ENCODE peak calls at places on chromosomes 6 and 20, in five cellular contexts. One of them, this sample, is unnamed.

GRCh38 chr6:75933387-75933975 is 139.0 kb downstream of the IMPG1 start:
- DNase-seq in AG04450: no peak
- DNase-seq in cardiac fibroblast: no peak
- DNase-seq in MM.1S: no peak
- DNase-seq in IMR-90: no peak
- DNase-seq in this sample: no peak

GRCh38 chr6:35496851-35497570 is at the start of gene TEAD3:
- DNase-seq in cardiac fibroblast: peak
- DNase-seq in IMR-90: peak
- DNase-seq in MM.1S: peak
- DNase-seq in AG04450: no peak
- DNase-seq in this sample: no peak

GRCh38 chr6:32832535-32832934 is 6.0 kb downstream of the TAP2 start:
- DNase-seq in cardiac fibroblast: no peak
- DNase-seq in IMR-90: no peak
- DNase-seq in MM.1S: no peak
- DNase-seq in AG04450: no peak
- DNase-seq in this sample: no peak

GRCh38 chr20:37907677-37908397 is 4.9 kb downstream of the VSTM2L start:
- DNase-seq in IMR-90: peak
- DNase-seq in cardiac fibroblast: peak
- DNase-seq in AG04450: peak
- DNase-seq in MM.1S: no peak
- DNase-seq in this sample: peak

GRCh38 chr6:37015532-37015931 is 10.1 kb downstream of the FGD2 start:
- DNase-seq in MM.1S: no peak
- DNase-seq in AG04450: no peak
- DNase-seq in cardiac fibroblast: no peak
- DNase-seq in IMR-90: no peak
- DNase-seq in this sample: no peak

GRCh38 chr6:117906905-117907599 is at the start of gene SLC35F1:
- DNase-seq in cardiac fibroblast: peak
- DNase-seq in IMR-90: peak
- DNase-seq in AG04450: no peak
- DNase-seq in MM.1S: peak
- DNase-seq in this sample: no peak

GRCh38 chr20:54098044-54098443 is 27.6 kb upstream of the BCAS1 start:
- DNase-seq in MM.1S: no peak
- DNase-seq in IMR-90: no peak
- DNase-seq in AG04450: no peak
- DNase-seq in cardiac fibroblast: no peak
- DNase-seq in this sample: no peak

GRCh38 chr20:45341939-45342862 is 6.0 kb downstream of the SDC4 start:
- DNase-seq in cardiac fibroblast: peak
- DNase-seq in AG04450: no peak
- DNase-seq in MM.1S: no peak
- DNase-seq in IMR-90: peak
- DNase-seq in this sample: no peak

GRCh38 chr6:41366150-41366549 is 30.7 kb downstream of the NCR2 start:
- DNase-seq in cardiac fibroblast: no peak
- DNase-seq in MM.1S: no peak
- DNase-seq in IMR-90: no peak
- DNase-seq in AG04450: no peak
- DNase-seq in this sample: no peak

GRCh38 chr20:56443654-56444540 is 24.5 kb upstream of the RTF2 start:
- DNase-seq in MM.1S: no peak
- DNase-seq in cardiac fibroblast: peak
- DNase-seq in IMR-90: peak
- DNase-seq in AG04450: peak
- DNase-seq in this sample: no peak

GRCh38 chr20:45378191-45378590 is at the start of gene TP53TG5:
- DNase-seq in IMR-90: no peak
- DNase-seq in AG04450: no peak
- DNase-seq in MM.1S: no peak
- DNase-seq in cardiac fibroblast: no peak
- DNase-seq in this sample: no peak

GRCh38 chr20:7301807-7302206 is 534.3 kb downstream of the BMP2 start:
- DNase-seq in cardiac fibroblast: no peak
- DNase-seq in AG04450: no peak
- DNase-seq in MM.1S: no peak
- DNase-seq in IMR-90: no peak
- DNase-seq in this sample: no peak

GRCh38 chr20:2846698-2847097 is 6.2 kb downstream of the VPS16 start:
- DNase-seq in cardiac fibroblast: no peak
- DNase-seq in MM.1S: no peak
- DNase-seq in IMR-90: no peak
- DNase-seq in AG04450: no peak
- DNase-seq in this sample: no peak

GRCh38 chr6:114049367-114049966 is 78.5 kb upstream of the HDAC2 start:
- DNase-seq in cardiac fibroblast: no peak
- DNase-seq in MM.1S: peak
- DNase-seq in AG04450: no peak
- DNase-seq in IMR-90: peak
- DNase-seq in this sample: no peak

GRCh38 chr6:29656798-29657197 is at the start of gene MOG:
- DNase-seq in cardiac fibroblast: no peak
- DNase-seq in IMR-90: no peak
- DNase-seq in MM.1S: no peak
- DNase-seq in AG04450: no peak
- DNase-seq in this sample: no peak

GRCh38 chr6:126643352-126643751 is 303.4 kb downstream of the CENPW start:
- DNase-seq in cardiac fibroblast: no peak
- DNase-seq in IMR-90: no peak
- DNase-seq in MM.1S: no peak
- DNase-seq in AG04450: no peak
- DNase-seq in this sample: no peak

GRCh38 chr6:125957391-125957693 is 772 bp downstream of the HINT3 start:
- DNase-seq in IMR-90: no peak
- DNase-seq in AG04450: no peak
- DNase-seq in cardiac fibroblast: no peak
- DNase-seq in MM.1S: no peak
- DNase-seq in this sample: no peak

GRCh38 chr6:10146723-10147451 is 268.0 kb downstream of the TFAP2A start:
- DNase-seq in AG04450: no peak
- DNase-seq in IMR-90: peak
- DNase-seq in cardiac fibroblast: peak
- DNase-seq in MM.1S: peak
- DNase-seq in this sample: no peak

GRCh38 chr6:102619585-102619984 is 1226.1 kb downstream of the GRIK2 start:
- DNase-seq in AG04450: no peak
- DNase-seq in IMR-90: peak
- DNase-seq in MM.1S: peak
- DNase-seq in cardiac fibroblast: peak
- DNase-seq in this sample: no peak

GRCh38 chr6:146709036-146709622 is 110.4 kb downstream of the ADGB start:
- DNase-seq in IMR-90: no peak
- DNase-seq in AG04450: no peak
- DNase-seq in MM.1S: no peak
- DNase-seq in cardiac fibroblast: no peak
- DNase-seq in this sample: no peak

GRCh38 chr20:58374906-58375760 is 13.9 kb upstream of the VAPB start:
- DNase-seq in AG04450: no peak
- DNase-seq in MM.1S: no peak
- DNase-seq in cardiac fibroblast: peak
- DNase-seq in IMR-90: peak
- DNase-seq in this sample: no peak

GRCh38 chr20:25005661-25006060 is 13.1 kb upstream of the APMAP start:
- DNase-seq in IMR-90: no peak
- DNase-seq in MM.1S: no peak
- DNase-seq in AG04450: no peak
- DNase-seq in cardiac fibroblast: no peak
- DNase-seq in this sample: no peak

GRCh38 chr20:56343861-56344381 is 14.9 kb upstream of the FAM210B start:
- DNase-seq in cardiac fibroblast: peak
- DNase-seq in AG04450: no peak
- DNase-seq in MM.1S: peak
- DNase-seq in IMR-90: peak
- DNase-seq in this sample: no peak

DNA sequence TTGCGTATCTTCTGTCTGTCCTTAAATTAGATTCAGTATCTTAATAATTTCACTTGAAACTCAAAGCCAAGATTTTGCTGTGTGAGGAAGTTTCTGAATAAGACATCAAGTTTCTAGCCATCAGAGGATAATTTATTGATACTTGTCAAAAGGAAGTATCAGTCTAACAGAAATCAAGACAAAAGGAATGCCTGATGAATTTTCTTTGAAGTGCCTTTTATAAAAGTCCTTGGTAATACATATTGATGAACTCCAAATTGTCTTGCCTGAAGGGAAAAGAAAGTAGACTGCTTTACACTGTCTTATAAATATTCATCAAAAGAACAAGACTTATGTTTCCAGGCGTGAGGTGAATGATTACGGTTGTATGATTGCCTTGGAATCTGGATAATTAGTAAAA is 986.0 kb upstream of the MAP3K7 start:
- DNase-seq in AG04450: no peak
- DNase-seq in MM.1S: no peak
- DNase-seq in IMR-90: no peak
- DNase-seq in cardiac fibroblast: no peak
- DNase-seq in this sample: no peak
- TF ChIP-seq CTCF in AG04450: no peak
- TF ChIP-seq CTCF in MM.1S: no peak
- TF ChIP-seq CTCF in IMR-90: no peak
- TF ChIP-seq CTCF in cardiac fibroblast: no peak
- TF ChIP-seq CTCF in this sample: no peak

DNA sequence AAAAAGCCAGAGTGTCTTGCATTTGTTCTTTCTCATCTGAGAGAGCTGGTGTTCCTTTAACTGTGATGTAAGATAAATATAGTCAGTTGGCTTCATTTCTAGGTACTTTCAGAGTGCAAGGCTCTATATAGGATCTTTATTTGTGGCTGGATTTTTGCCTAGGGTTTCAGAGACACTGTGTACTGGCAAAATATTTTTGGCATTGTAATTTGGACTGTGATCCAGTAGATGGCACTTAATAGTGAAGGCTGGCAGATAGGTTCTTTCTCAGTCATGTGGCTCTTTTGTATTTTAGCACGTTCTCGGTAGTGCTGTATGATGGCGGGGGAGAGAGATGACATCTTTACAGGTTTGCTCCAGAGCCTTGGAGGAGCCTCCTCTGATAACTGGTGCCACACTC is 26.8 kb upstream of the SLC35B3 start:
- DNase-seq in cardiac fibroblast: no peak
- DNase-seq in AG04450: no peak
- DNase-seq in MM.1S: no peak
- DNase-seq in IMR-90: no peak
- DNase-seq in this sample: no peak
- TF ChIP-seq CTCF in cardiac fibroblast: no peak
- TF ChIP-seq CTCF in AG04450: no peak
- TF ChIP-seq CTCF in MM.1S: peak
- TF ChIP-seq CTCF in IMR-90: no peak
- TF ChIP-seq CTCF in this sample: no peak

DNA sequence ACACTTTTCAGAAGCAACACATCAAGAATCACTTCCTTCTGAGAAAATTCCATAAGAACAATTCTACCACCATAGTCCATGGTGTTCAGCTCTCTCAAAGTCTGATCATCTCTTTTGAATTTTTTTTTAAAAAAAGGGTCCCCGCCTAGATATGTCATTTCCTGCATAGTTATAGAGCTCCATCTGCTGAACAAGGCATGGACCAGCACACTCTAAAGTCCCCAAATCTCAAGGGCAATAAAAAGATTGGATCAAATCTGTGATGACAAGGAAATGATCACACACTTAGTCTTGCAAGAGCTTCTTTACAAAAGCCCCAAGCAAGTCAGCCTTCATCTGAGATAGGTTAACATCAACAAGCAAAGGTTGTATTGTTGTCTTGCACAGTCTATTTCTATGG is 100.7 kb upstream of the STMND1 start:
- DNase-seq in MM.1S: no peak
- DNase-seq in IMR-90: peak
- DNase-seq in AG04450: no peak
- DNase-seq in cardiac fibroblast: no peak
- DNase-seq in this sample: no peak
- TF ChIP-seq CTCF in MM.1S: no peak
- TF ChIP-seq CTCF in IMR-90: peak
- TF ChIP-seq CTCF in AG04450: peak
- TF ChIP-seq CTCF in cardiac fibroblast: peak
- TF ChIP-seq CTCF in this sample: peak

GRCh38 chr6:167141667-167142432 is 15.9 kb downstream of the GPR31 start:
- DNase-seq in AG04450: no peak
- DNase-seq in cardiac fibroblast: peak
- DNase-seq in IMR-90: no peak
- DNase-seq in MM.1S: peak
- DNase-seq in this sample: no peak

GRCh38 chr6:167142433-167142761 is 15.4 kb downstream of the GPR31 start:
- DNase-seq in cardiac fibroblast: no peak
- DNase-seq in AG04450: no peak
- DNase-seq in IMR-90: no peak
- DNase-seq in MM.1S: no peak
- DNase-seq in this sample: no peak

GRCh38 chr6:167143041-167143440 is 14.7 kb downstream of the GPR31 start:
- DNase-seq in MM.1S: no peak
- DNase-seq in cardiac fibroblast: no peak
- DNase-seq in IMR-90: no peak
- DNase-seq in AG04450: no peak
- DNase-seq in this sample: no peak

GRCh38 chr6:167139761-167140160 is 16.9 kb downstream of the CCR6 start:
- DNase-seq in MM.1S: no peak
- DNase-seq in IMR-90: no peak
- DNase-seq in AG04450: no peak
- DNase-seq in cardiac fibroblast: no peak
- DNase-seq in this sample: no peak

DNA sequence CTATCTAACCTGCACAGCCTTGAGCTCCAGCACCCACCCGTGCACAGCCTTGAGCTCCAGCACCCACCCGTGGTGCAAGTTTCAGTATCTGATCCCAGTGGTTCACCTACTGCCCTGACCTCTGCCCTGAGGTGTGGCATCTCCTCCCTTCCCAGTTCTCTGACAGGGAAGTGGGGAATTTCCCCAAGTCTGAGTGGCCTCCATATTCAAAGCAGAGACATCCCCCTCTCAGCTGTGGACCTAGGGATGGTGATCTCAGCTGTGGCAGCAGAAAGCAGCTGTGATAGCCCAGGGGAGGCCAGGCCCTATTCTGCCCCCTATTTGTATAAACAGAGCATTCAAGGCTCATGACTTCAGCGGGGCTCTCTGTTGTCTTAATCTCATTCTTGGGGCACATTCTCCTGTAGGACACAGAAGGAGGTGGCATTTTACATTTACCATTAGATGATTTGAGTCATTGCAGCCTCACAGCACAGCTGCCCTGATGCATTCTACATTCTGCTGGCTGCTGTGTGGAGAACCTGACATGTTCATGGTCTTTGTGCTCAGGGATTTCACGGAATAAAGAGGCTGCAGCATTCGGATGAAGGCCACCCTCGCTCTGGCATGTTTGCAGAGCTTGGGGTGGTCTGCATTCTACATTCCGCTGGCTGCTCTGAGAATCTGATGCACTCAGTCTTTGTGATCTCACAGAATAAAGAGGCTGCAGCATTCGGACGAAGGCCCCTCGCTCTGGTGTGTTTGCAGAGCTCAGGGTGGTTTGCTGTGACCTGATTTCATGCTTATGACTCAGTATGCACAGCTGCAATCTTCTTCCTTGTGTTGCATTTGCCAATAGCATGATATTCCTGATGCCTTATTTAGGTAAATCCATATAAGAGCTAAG is 16.9 kb downstream of the GPR31 start:
- DNase-seq in MM.1S: no peak
- DNase-seq in cardiac fibroblast: no peak
- DNase-seq in IMR-90: no peak
- DNase-seq in AG04450: no peak
- DNase-seq in this sample: no peak
- TF ChIP-seq CTCF in MM.1S: no peak
- TF ChIP-seq CTCF in cardiac fibroblast: no peak
- TF ChIP-seq CTCF in IMR-90: no peak
- TF ChIP-seq CTCF in AG04450: no peak
- TF ChIP-seq CTCF in this sample: no peak

This sample was measured in AG09309.